ENCODE peak calls at places on chromosomes 7 and 10, in five cellular contexts. M, Q, K, V and N are unnamed samples.

GRCh38 chr7:145732521-145732920 is 384.1 kb upstream of the CNTNAP2 start:
- DNase-seq in M (no peak), K (no peak), Q (no peak), V (no peak), N (no peak)

GRCh38 chr10:91198781-91199180 is 21.7 kb upstream of the PCGF5 start:
- DNase-seq in Q (peak; percentile 36), V (no peak), M (no peak), K (peak; percentile 93), N (no peak)

GRCh38 chr10:47053399-47053798 is 142.2 kb downstream of the PTPN20 start:
- DNase-seq in K (no peak), M (no peak), V (no peak), Q (no peak), N (no peak)

GRCh38 chr7:57305192-57305748 is 144.7 kb upstream of the ZNF716 start:
- DNase-seq in V (no peak), M (no peak), Q (no peak), K (no peak), N (no peak)

GRCh38 chr10:97510686-97511085 is 12.0 kb downstream of the UBTD1 start:
- DNase-seq in K (no peak), V (no peak), M (no peak), Q (no peak), N (no peak)

GRCh38 chr7:28230273-28230672 is 49.7 kb upstream of the JAZF1 start:
- DNase-seq in Q (no peak), M (no peak), V (no peak), K (no peak), N (no peak)

GRCh38 chr7:128863433-128863989 is 855 bp downstream of the ATP6V1F start:
- DNase-seq in Q (no peak), V (no peak), K (peak; percentile 79), M (no peak), N (peak; percentile 65)

GRCh38 chr7:134317434-134317833 is 704 bp upstream of the SLC35B4 start:
- DNase-seq in M (no peak), Q (no peak), V (no peak), K (no peak), N (no peak)

GRCh38 chr7:142806957-142807356 is 36.2 kb downstream of the PRSS2 start:
- DNase-seq in M (no peak), V (no peak), Q (no peak), K (no peak), N (no peak)

GRCh38 chr10:43054593-43054992 is 22.3 kb upstream of the RET start:
- DNase-seq in Q (peak; percentile 4), V (no peak), M (no peak), K (no peak), N (no peak)

GRCh38 chr10:16521311-16522016 is at the start of gene C1QL3:
- DNase-seq in Q (no peak), K (peak; percentile 15), M (no peak), V (peak; percentile 54), N (no peak)

GRCh38 chr7:27191716-27192545 is 6.9 kb upstream of the HOXA11 start:
- DNase-seq in M (peak; percentile 78), Q (peak; percentile 82), V (no peak), K (no peak), N (peak; percentile 56)

GRCh38 chr10:127802532-127803055 is 65.6 kb downstream of the FOXI2 start:
- DNase-seq in V (no peak), K (no peak), M (no peak), Q (no peak), N (no peak)

GRCh38 chr10:15230257-15230656 is 61.8 kb upstream of the NMT2 start:
- DNase-seq in Q (no peak), K (no peak), V (no peak), M (no peak), N (no peak)

GRCh38 chr10:61475449-61475873 is 22.3 kb upstream of the TMEM26 start:
- DNase-seq in K (peak; percentile 35), Q (no peak), M (no peak), V (no peak), N (no peak)

GRCh38 chr7:151992375-151992774 is 33.1 kb upstream of the GALNT11 start:
- DNase-seq in M (peak; percentile 87), Q (peak; percentile 28), K (peak; percentile 21), V (no peak), N (peak; percentile 74)

GRCh38 chr7:103773726-103774125 is 215.7 kb downstream of the RELN start:
- DNase-seq in K (no peak), M (no peak), Q (no peak), V (no peak), N (no peak)

GRCh38 chr10:119309423-119309770 is 102.0 kb downstream of the GRK5 start:
- DNase-seq in M (no peak), K (no peak), V (no peak), Q (no peak), N (no peak)

GRCh38 chr7:99733448-99733847 is 1.5 kb downstream of the CYP3A7 start:
- DNase-seq in V (no peak), M (no peak), Q (no peak), K (no peak), N (no peak)

GRCh38 chr7:69837387-69838068 is 239.3 kb downstream of the AUTS2 start:
- DNase-seq in V (no peak), Q (no peak), K (no peak), M (no peak), N (no peak)

GRCh38 chr10:70052462-70053211 is at the start of gene MACROH2A2:
- DNase-seq in M (peak; percentile 85), Q (peak; percentile 22), V (peak; percentile 41), K (peak; percentile 60), N (peak; percentile 25)

GRCh38 chr10:8138471-8138870 is 84.0 kb downstream of the GATA3 start:
- DNase-seq in V (no peak), Q (no peak), K (peak; percentile 2), M (no peak), N (no peak)

GRCh38 chr7:104926905-104927454 is 87.0 kb upstream of the KMT2E start:
- DNase-seq in V (no peak), K (no peak), M (no peak), Q (no peak), N (no peak)